ENCODE peak calls at places on chromosomes 2 and 18, in five cellular contexts. One of them, this sample, is unnamed.

GRCh38 chr2:80068068-80068467 is 236.5 kb downstream of the LRRTM1 start:
- DNase-seq in suprapubic skin: no peak
- DNase-seq in GM23248: no peak
- DNase-seq in K562: no peak
- DNase-seq in stomach: no peak
- DNase-seq in this sample: no peak

GRCh38 chr2:86221066-86221684 is 21.9 kb downstream of the MRPL35 start:
- DNase-seq in suprapubic skin: no peak
- DNase-seq in GM23248: peak; percentile 63
- DNase-seq in K562: peak; percentile 81
- DNase-seq in stomach: peak; percentile 64
- DNase-seq in this sample: peak; percentile 46

GRCh38 chr2:120434487-120434886 is 88.6 kb downstream of the INHBB start:
- DNase-seq in suprapubic skin: peak; percentile 74
- DNase-seq in GM23248: peak; percentile 76
- DNase-seq in K562: no peak
- DNase-seq in stomach: no peak
- DNase-seq in this sample: no peak

GRCh38 chr2:169141713-169142352 is 72.5 kb downstream of the DHRS9 start:
- DNase-seq in suprapubic skin: peak; percentile 65
- DNase-seq in GM23248: peak; percentile 78
- DNase-seq in K562: peak; percentile 87
- DNase-seq in stomach: peak; percentile 67
- DNase-seq in this sample: peak; percentile 82

GRCh38 chr2:232336241-232336736 is 42.3 kb upstream of the ALPP start:
- DNase-seq in suprapubic skin: peak; percentile 53
- DNase-seq in GM23248: no peak
- DNase-seq in K562: no peak
- DNase-seq in stomach: peak; percentile 21
- DNase-seq in this sample: peak; percentile 7

GRCh38 chr2:132608222-132608795 is 61.7 kb downstream of the LYPD1 start:
- DNase-seq in suprapubic skin: no peak
- DNase-seq in GM23248: no peak
- DNase-seq in K562: no peak
- DNase-seq in stomach: no peak
- DNase-seq in this sample: no peak

GRCh38 chr2:228344531-228344930 is 163.0 kb upstream of the SPHKAP start:
- DNase-seq in suprapubic skin: no peak
- DNase-seq in GM23248: no peak
- DNase-seq in K562: no peak
- DNase-seq in stomach: no peak
- DNase-seq in this sample: no peak

GRCh38 chr2:51918113-51918512 is 886.2 kb upstream of the NRXN1 start:
- DNase-seq in suprapubic skin: no peak
- DNase-seq in GM23248: peak; percentile 77
- DNase-seq in K562: no peak
- DNase-seq in stomach: no peak
- DNase-seq in this sample: no peak

GRCh38 chr18:42509702-42510424 is 554.8 kb downstream of the PIK3C3 start:
- DNase-seq in suprapubic skin: no peak
- DNase-seq in GM23248: no peak
- DNase-seq in K562: no peak
- DNase-seq in stomach: no peak
- DNase-seq in this sample: no peak

GRCh38 chr2:241833101-241833937 is 24.3 kb downstream of the NEU4 start:
- DNase-seq in suprapubic skin: no peak
- DNase-seq in GM23248: peak; percentile 64
- DNase-seq in K562: peak; percentile 53
- DNase-seq in stomach: no peak
- DNase-seq in this sample: no peak

GRCh38 chr2:99112617-99113016 is 28.9 kb upstream of the C2orf15 start:
- DNase-seq in suprapubic skin: no peak
- DNase-seq in GM23248: no peak
- DNase-seq in K562: no peak
- DNase-seq in stomach: no peak
- DNase-seq in this sample: no peak

DNA sequence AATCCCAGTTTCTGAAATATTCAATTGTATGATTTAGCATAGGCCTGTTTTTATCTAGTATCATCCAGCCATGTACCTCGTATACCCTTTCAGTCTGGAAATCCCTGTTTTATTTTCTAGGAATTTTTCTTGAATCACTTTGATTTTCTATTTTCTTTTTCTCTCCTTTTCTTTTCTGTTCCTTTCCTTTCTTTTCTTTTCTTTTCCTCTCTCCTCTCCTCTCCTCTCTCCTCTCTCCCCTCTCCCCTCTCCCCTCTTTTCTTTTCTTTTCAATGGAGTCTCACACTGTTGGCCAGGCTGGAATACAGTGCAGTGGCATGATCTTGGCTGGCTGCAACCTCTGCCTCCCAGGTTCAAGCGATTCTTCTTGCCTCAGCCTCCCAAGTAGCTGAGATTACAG is 63.5 kb downstream of the SMCHD1 start:
- DNase-seq in suprapubic skin: no peak
- DNase-seq in GM23248: no peak
- DNase-seq in K562: no peak
- DNase-seq in stomach: no peak
- DNase-seq in this sample: no peak
- H3K36me3 ChIP-seq in suprapubic skin: peaks cover 63% of the 10 kb centered on the region
- H3K36me3 ChIP-seq in GM23248: peaks cover 30% of the 10 kb centered on the region
- H3K36me3 ChIP-seq in K562: peaks cover 91% of the 10 kb centered on the region
- H3K36me3 ChIP-seq in stomach: peaks cover 28% of the 10 kb centered on the region
- H3K36me3 ChIP-seq in this sample: peaks cover 38% of the 10 kb centered on the region

DNA sequence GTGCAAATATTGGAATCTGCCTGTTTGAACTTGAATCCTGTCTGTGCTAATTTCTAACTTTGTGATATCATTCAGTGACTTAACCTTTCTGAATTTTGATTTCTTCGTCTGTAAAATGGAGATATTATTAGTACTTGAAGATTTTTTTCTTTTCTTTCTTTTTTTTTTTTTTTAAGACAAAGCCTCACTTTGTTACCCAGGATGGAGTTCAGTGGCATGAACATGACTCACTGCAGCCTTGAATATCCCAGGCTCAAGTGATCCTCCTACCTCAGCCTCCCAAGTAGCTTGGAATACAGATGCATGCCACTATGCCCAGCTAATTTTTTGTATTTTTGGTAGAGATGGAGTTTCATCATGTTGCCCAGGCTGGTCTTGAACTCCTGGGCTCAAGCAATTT is 28.3 kb downstream of the ACTR3 start:
- DNase-seq in suprapubic skin: no peak
- DNase-seq in GM23248: no peak
- DNase-seq in K562: no peak
- DNase-seq in stomach: no peak
- DNase-seq in this sample: no peak
- H3K36me3 ChIP-seq in suprapubic skin: peaks cover 36% of the 10 kb centered on the region
- H3K36me3 ChIP-seq in GM23248: peaks cover 67% of the 10 kb centered on the region
- H3K36me3 ChIP-seq in K562: peaks cover 82% of the 10 kb centered on the region
- H3K36me3 ChIP-seq in stomach: peaks cover 15% of the 10 kb centered on the region
- H3K36me3 ChIP-seq in this sample: peaks cover 53% of the 10 kb centered on the region

GRCh38 chr2:11613297-11613696 is 56.7 kb downstream of the NTSR2 start:
- DNase-seq in suprapubic skin: no peak
- DNase-seq in GM23248: no peak
- DNase-seq in K562: no peak
- DNase-seq in stomach: no peak
- DNase-seq in this sample: no peak
- H3K36me3 ChIP-seq in suprapubic skin: peaks cover 21% of the 10 kb centered on the region
- H3K36me3 ChIP-seq in GM23248: no peaks in the 10 kb centered on the region
- H3K36me3 ChIP-seq in K562: no peaks in the 10 kb centered on the region
- H3K36me3 ChIP-seq in stomach: no peaks in the 10 kb centered on the region
- H3K36me3 ChIP-seq in this sample: no peaks in the 10 kb centered on the region

GRCh38 chr2:210673117-210673516 is 116.7 kb downstream of the CPS1 start:
- DNase-seq in suprapubic skin: no peak
- DNase-seq in GM23248: no peak
- DNase-seq in K562: no peak
- DNase-seq in stomach: no peak
- DNase-seq in this sample: no peak

GRCh38 chr2:210681481-210681880 is 125.1 kb downstream of the CPS1 start:
- DNase-seq in suprapubic skin: no peak
- DNase-seq in GM23248: no peak
- DNase-seq in K562: no peak
- DNase-seq in stomach: no peak
- DNase-seq in this sample: no peak

GRCh38 chr2:210671065-210671464 is 114.7 kb downstream of the CPS1 start:
- DNase-seq in suprapubic skin: no peak
- DNase-seq in GM23248: no peak
- DNase-seq in K562: no peak
- DNase-seq in stomach: no peak
- DNase-seq in this sample: no peak

GRCh38 chr2:210676067-210676466 is 119.7 kb downstream of the CPS1 start:
- DNase-seq in suprapubic skin: no peak
- DNase-seq in GM23248: no peak
- DNase-seq in K562: no peak
- DNase-seq in stomach: no peak
- DNase-seq in this sample: no peak
- H3K36me3 ChIP-seq in suprapubic skin: no peaks in the 10 kb centered on the region
- H3K36me3 ChIP-seq in GM23248: no peaks in the 10 kb centered on the region
- H3K36me3 ChIP-seq in K562: no peaks in the 10 kb centered on the region
- H3K36me3 ChIP-seq in stomach: no peaks in the 10 kb centered on the region
- H3K36me3 ChIP-seq in this sample: no peaks in the 10 kb centered on the region

DNA sequence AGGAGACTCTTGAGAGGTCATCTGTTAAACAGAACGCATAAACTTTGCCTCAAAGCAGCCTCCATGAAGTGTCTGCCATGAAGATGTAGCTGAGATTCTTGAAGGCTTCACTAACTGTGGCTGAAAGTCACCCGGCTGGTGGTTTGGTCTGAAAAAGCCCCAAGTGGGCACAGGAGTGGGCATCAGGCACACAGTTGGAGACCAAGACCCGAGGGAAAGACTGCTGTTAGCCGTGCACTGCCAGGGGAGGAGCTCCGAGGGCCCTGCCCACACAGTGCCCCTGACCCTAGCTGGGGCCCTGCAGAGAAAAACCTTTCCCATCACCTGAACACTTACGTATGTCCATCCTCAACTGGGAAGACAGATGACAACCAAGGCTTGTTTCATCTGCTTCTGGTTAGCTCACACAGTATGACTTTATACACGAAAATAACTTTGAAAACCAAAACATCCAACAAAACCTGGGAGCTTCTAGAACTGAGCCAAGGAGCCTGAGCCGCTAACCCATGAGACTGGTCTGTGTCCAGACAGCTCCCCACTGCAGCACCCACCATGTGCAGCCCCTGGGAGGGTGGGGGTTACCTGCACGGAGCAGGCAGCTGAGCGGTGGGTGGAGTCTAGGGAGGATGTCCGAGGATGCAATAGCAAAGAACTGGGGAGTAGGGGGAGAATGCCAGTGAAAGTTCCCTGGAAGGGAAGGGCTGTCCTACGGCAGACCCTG is 15.4 kb downstream of the HJURP start:
- DNase-seq in suprapubic skin: no peak
- DNase-seq in GM23248: no peak
- DNase-seq in K562: no peak
- DNase-seq in stomach: peak; percentile 23
- DNase-seq in this sample: no peak
- H3K36me3 ChIP-seq in suprapubic skin: no peaks in the 10 kb centered on the region
- H3K36me3 ChIP-seq in GM23248: no peaks in the 10 kb centered on the region
- H3K36me3 ChIP-seq in K562: peaks cover 98% of the 10 kb centered on the region
- H3K36me3 ChIP-seq in stomach: no peaks in the 10 kb centered on the region
- H3K36me3 ChIP-seq in this sample: peaks cover 100% of the 10 kb centered on the region

GRCh38 chr18:9563326-9563725 is 51.0 kb downstream of the PPP4R1 start:
- DNase-seq in suprapubic skin: no peak
- DNase-seq in GM23248: no peak
- DNase-seq in K562: no peak
- DNase-seq in stomach: no peak
- DNase-seq in this sample: no peak
- H3K36me3 ChIP-seq in suprapubic skin: peaks cover 66% of the 10 kb centered on the region
- H3K36me3 ChIP-seq in GM23248: peaks cover 52% of the 10 kb centered on the region
- H3K36me3 ChIP-seq in K562: peaks cover 86% of the 10 kb centered on the region
- H3K36me3 ChIP-seq in stomach: peaks cover 14% of the 10 kb centered on the region
- H3K36me3 ChIP-seq in this sample: peaks cover 42% of the 10 kb centered on the region

GRCh38 chr18:47858607-47859006 is 71.9 kb downstream of the SMAD2 start:
- DNase-seq in suprapubic skin: no peak
- DNase-seq in GM23248: no peak
- DNase-seq in K562: no peak
- DNase-seq in stomach: no peak
- DNase-seq in this sample: no peak
- H3K36me3 ChIP-seq in suprapubic skin: peaks cover 42% of the 10 kb centered on the region
- H3K36me3 ChIP-seq in GM23248: peaks cover 37% of the 10 kb centered on the region
- H3K36me3 ChIP-seq in K562: peaks cover 11% of the 10 kb centered on the region
- H3K36me3 ChIP-seq in stomach: no peaks in the 10 kb centered on the region
- H3K36me3 ChIP-seq in this sample: peaks cover 10% of the 10 kb centered on the region

GRCh38 chr2:131058905-131059304 is 34.4 kb downstream of the FAM168B start:
- DNase-seq in suprapubic skin: no peak
- DNase-seq in GM23248: no peak
- DNase-seq in K562: no peak
- DNase-seq in stomach: no peak
- DNase-seq in this sample: no peak

GRCh38 chr2:131062066-131062465 is 31.2 kb downstream of the FAM168B start:
- DNase-seq in suprapubic skin: no peak
- DNase-seq in GM23248: no peak
- DNase-seq in K562: no peak
- DNase-seq in stomach: no peak
- DNase-seq in this sample: no peak

GRCh38 chr2:131067465-131067864 is 25.8 kb downstream of the FAM168B start:
- DNase-seq in suprapubic skin: no peak
- DNase-seq in GM23248: no peak
- DNase-seq in K562: no peak
- DNase-seq in stomach: no peak
- DNase-seq in this sample: no peak

GRCh38 chr2:131063501-131064283 is 29.6 kb downstream of the FAM168B start:
- DNase-seq in suprapubic skin: no peak
- DNase-seq in GM23248: no peak
- DNase-seq in K562: no peak
- DNase-seq in stomach: no peak
- DNase-seq in this sample: no peak

DNA sequence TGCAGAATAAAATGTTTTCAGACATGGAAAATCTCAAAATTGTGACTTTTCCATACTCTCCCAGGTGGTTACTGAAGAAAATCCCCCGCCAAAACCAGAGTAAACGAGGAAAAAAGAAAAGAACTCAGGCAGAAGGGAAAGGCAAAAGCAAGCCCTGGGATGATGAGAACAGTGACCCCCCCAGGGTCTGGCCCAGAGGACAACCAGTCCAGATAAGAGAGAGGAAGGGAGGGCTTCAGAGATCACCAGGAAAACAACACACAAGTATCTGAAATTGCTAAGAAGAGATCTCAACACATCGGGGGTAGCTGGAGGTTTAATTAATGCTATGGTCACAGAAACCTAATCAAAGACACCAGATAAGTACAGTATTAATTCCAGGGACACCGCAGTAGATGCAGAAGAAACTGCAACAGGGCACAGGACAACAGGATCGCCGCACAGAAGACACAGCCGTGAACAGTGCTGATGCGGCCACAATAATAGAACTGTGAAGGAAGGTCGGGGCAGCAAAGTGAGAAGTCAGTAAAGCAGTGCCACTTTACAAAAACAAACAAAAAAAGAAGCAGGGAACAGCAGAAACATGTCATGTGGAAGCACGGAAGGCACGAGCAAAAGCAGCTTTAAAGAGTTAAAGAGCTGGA is 28.5 kb downstream of the FAM168B start:
- DNase-seq in suprapubic skin: no peak
- DNase-seq in GM23248: no peak
- DNase-seq in K562: no peak
- DNase-seq in stomach: no peak
- DNase-seq in this sample: no peak
- H3K36me3 ChIP-seq in suprapubic skin: peaks cover 44% of the 10 kb centered on the region
- H3K36me3 ChIP-seq in GM23248: peaks cover 13% of the 10 kb centered on the region
- H3K36me3 ChIP-seq in K562: peaks cover 76% of the 10 kb centered on the region
- H3K36me3 ChIP-seq in stomach: peaks cover 24% of the 10 kb centered on the region
- H3K36me3 ChIP-seq in this sample: peaks cover 53% of the 10 kb centered on the region

GRCh38 chr2:113734187-113734586 is 22.3 kb downstream of the SLC35F5 start:
- DNase-seq in suprapubic skin: no peak
- DNase-seq in GM23248: no peak
- DNase-seq in K562: no peak
- DNase-seq in stomach: no peak
- DNase-seq in this sample: no peak

GRCh38 chr2:113739849-113740248 is 16.6 kb downstream of the SLC35F5 start:
- DNase-seq in suprapubic skin: no peak
- DNase-seq in GM23248: peak; percentile 4
- DNase-seq in K562: no peak
- DNase-seq in stomach: no peak
- DNase-seq in this sample: no peak
- H3K36me3 ChIP-seq in suprapubic skin: peaks cover 75% of the 10 kb centered on the region
- H3K36me3 ChIP-seq in GM23248: peaks cover 84% of the 10 kb centered on the region
- H3K36me3 ChIP-seq in K562: peaks cover 67% of the 10 kb centered on the region
- H3K36me3 ChIP-seq in stomach: peaks cover 33% of the 10 kb centered on the region
- H3K36me3 ChIP-seq in this sample: peaks cover 41% of the 10 kb centered on the region